ENCODE peak calls at places on chromosomes 1 and 21, in ten cellular contexts. N is right cardiac atrium; E is NCI-H2107; V is stimulated activated CD4-positive, alpha-beta T cell treated with anti-CD3 and anti-CD28 coated beads, Interleukin-4, amount 100 ng/mL, for 4 hours; Z is NCI-H510A; G is stomach; H is amniotic stem cell; U is NCI-H774; A is A172; M is anterior cingulate cortex. W is an unnamed sample.
A peak's percentile ranks its signal among the peaks of the same experiment; 100 is the strongest.

GRCh38 chr21:36193200-36193599 is 36.6 kb downstream of the DOP1B start:
- DNase-seq in G (no peak), E (no peak), V (no peak), M (no peak), Z (no peak), A (peak; percentile 53), U (no peak), H (peak; percentile 31), N (no peak), W (no peak)

GRCh38 chr1:38908821-38909220 is 27.4 kb upstream of the GJA9 start:
- DNase-seq in V (no peak), G (no peak), U (no peak), M (no peak), A (no peak), H (no peak), E (no peak), N (no peak), Z (no peak), W (no peak)

GRCh38 chr1:168387781-168388760 is 107.4 kb downstream of the TBX19 start:
- DNase-seq in A (no peak), V (no peak), U (no peak), G (no peak), Z (no peak), M (no peak), N (no peak), H (no peak), E (no peak), W (no peak)

GRCh38 chr1:235280467-235280866 is 47.5 kb downstream of the ARID4B start:
- DNase-seq in G (no peak), H (no peak), A (no peak), V (no peak), M (no peak), Z (no peak), U (no peak), N (peak; percentile 63), E (no peak), W (no peak)

GRCh38 chr1:232591344-232591743 is 38.6 kb downstream of the SIPA1L2 start:
- DNase-seq in V (no peak), Z (no peak), E (no peak), G (no peak), U (no peak), N (no peak), A (no peak), M (no peak), H (no peak), W (no peak)

GRCh38 chr1:247114351-247115140 is 10.4 kb upstream of the ZNF669 start:
- DNase-seq in A (no peak), G (no peak), Z (no peak), N (no peak), E (no peak), U (no peak), M (no peak), H (no peak), V (no peak), W (no peak)

GRCh38 chr1:92747735-92748134 is 37.2 kb downstream of the EVI5 start:
- DNase-seq in V (no peak), Z (no peak), A (no peak), U (no peak), G (no peak), N (no peak), E (no peak), H (no peak), M (no peak), W (peak; percentile 52)

GRCh38 chr1:36154765-36155559 is 998 bp upstream of the MAP7D1 start:
- DNase-seq in V (no peak), Z (peak; percentile 46), G (no peak), U (no peak), N (peak; percentile 88), M (no peak), H (no peak), A (no peak), E (no peak), W (peak; percentile 43)

GRCh38 chr1:9590201-9590600 is 1.5 kb downstream of the TMEM201 start:
- DNase-seq in A (no peak), N (no peak), E (no peak), U (no peak), V (no peak), M (no peak), Z (no peak), G (no peak), H (no peak), W (no peak)

GRCh38 chr1:245621589-245621988 is 466.8 kb downstream of the KIF26B start:
- DNase-seq in E (no peak), U (peak; percentile 78), G (no peak), Z (no peak), V (no peak), A (peak; percentile 23), N (no peak), M (no peak), H (no peak), W (peak; percentile 4)

GRCh38 chr1:62689524-62689923 is 1.3 kb upstream of the DOCK7 start:
- DNase-seq in N (no peak), E (no peak), U (no peak), H (peak; percentile 20), M (no peak), V (no peak), Z (no peak), G (no peak), A (peak; percentile 50), W (peak; percentile 89)

GRCh38 chr1:65090406-65090805 is 57.6 kb upstream of the AK4 start:
- DNase-seq in H (no peak), M (no peak), A (peak; percentile 19), Z (no peak), G (no peak), V (no peak), U (no peak), N (no peak), E (no peak), W (no peak)

GRCh38 chr1:58732087-58732486 is 32.2 kb upstream of the MYSM1 start:
- DNase-seq in A (no peak), G (no peak), V (no peak), E (no peak), M (no peak), Z (no peak), N (no peak), U (no peak), H (peak; percentile 32), W (peak; percentile 76)

GRCh38 chr21:46058339-46059145 is 39.4 kb upstream of the COL6A2 start:
- DNase-seq in A (no peak), G (peak; percentile 16), M (no peak), Z (no peak), H (no peak), E (no peak), U (no peak), N (no peak), V (no peak), W (no peak)

GRCh38 chr1:55822896-55823295 is 607.7 kb upstream of the USP24 start:
- DNase-seq in M (no peak), A (no peak), U (no peak), Z (no peak), V (no peak), G (no peak), E (no peak), H (no peak), N (no peak), W (no peak)

GRCh38 chr1:234168061-234168724 is 205.1 kb upstream of the COA6 start:
- DNase-seq in E (no peak), N (no peak), G (no peak), Z (no peak), A (no peak), V (no peak), U (no peak), M (no peak), H (no peak), W (no peak)

GRCh38 chr1:107877092-107877491 is 87.9 kb downstream of the VAV3 start:
- DNase-seq in M (no peak), U (no peak), N (no peak), Z (no peak), G (no peak), V (no peak), A (peak; percentile 6), E (no peak), H (no peak), W (peak; percentile 82)

GRCh38 chr1:243421784-243422183 is 165.9 kb downstream of the SDCCAG8 start:
- DNase-seq in H (no peak), N (peak; percentile 36), E (peak; percentile 86), G (peak; percentile 67), V (peak; percentile 10), M (no peak), Z (peak; percentile 50), U (peak; percentile 76), A (peak; percentile 95), W (peak; percentile 87)

GRCh38 chr1:208496467-208497371 is 252.5 kb upstream of the PLXNA2 start:
- DNase-seq in N (no peak), U (no peak), G (no peak), A (no peak), Z (no peak), E (no peak), V (no peak), M (no peak), H (no peak), W (no peak)

GRCh38 chr1:32351859-32352745 is 10.2 kb downstream of the FAM229A start:
- DNase-seq in A (no peak), V (no peak), U (peak; percentile 63), Z (no peak), M (peak; percentile 69), E (no peak), N (peak; percentile 90), H (no peak), G (peak; percentile 38), W (peak; percentile 73)

GRCh38 chr21:29293495-29293894 is 5.2 kb upstream of the BACH1 start:
- DNase-seq in N (no peak), G (no peak), Z (no peak), A (no peak), H (no peak), V (no peak), E (no peak), M (no peak), U (no peak), W (no peak)

GRCh38 chr1:21891621-21892479 is 45.3 kb downstream of the HSPG2 start:
- DNase-seq in V (no peak), N (peak; percentile 70), Z (no peak), E (no peak), U (no peak), A (no peak), H (no peak), G (no peak), M (no peak), W (no peak)

GRCh38 chr1:234458352-234459027 is 20.5 kb downstream of the TARBP1 start:
- DNase-seq in E (no peak), A (no peak), U (no peak), N (no peak), V (no peak), G (no peak), Z (no peak), H (no peak), M (no peak), W (no peak)

GRCh38 chr21:41926068-41926806 is 27.6 kb downstream of the C2CD2 start:
- DNase-seq in M (no peak), E (peak; percentile 20), N (no peak), V (peak; percentile 8), G (peak; percentile 44), A (peak; percentile 70), Z (no peak), U (no peak), H (no peak), W (peak; percentile 76)

GRCh38 chr1:238628130-238628529 is 737.4 kb upstream of the ZP4 start:
- DNase-seq in U (no peak), H (no peak), M (no peak), G (no peak), V (no peak), Z (no peak), A (peak; percentile 36), N (no peak), E (no peak), W (no peak)

GRCh38 chr1:52955129-52955970 is 28.3 kb downstream of the SCP2 start:
- DNase-seq in E (peak; percentile 4), A (peak; percentile 68), U (no peak), Z (no peak), N (no peak), V (no peak), H (peak; percentile 43), M (no peak), G (no peak), W (peak; percentile 92)

GRCh38 chr1:93591833-93592635 is 89.6 kb downstream of the BCAR3 start:
- DNase-seq in U (peak; percentile 89), V (no peak), Z (peak; percentile 99), N (no peak), G (peak; percentile 96), H (no peak), A (no peak), E (peak; percentile 98), M (no peak), W (no peak)

GRCh38 chr1:5427026-5427613 is 565.1 kb downstream of the NPHP4 start:
- DNase-seq in E (no peak), Z (no peak), H (no peak), M (no peak), N (no peak), V (no peak), G (no peak), U (no peak), A (no peak), W (no peak)